ENCODE peak calls at places on chromosomes 12 and 14, in nine cellular contexts. V is neuronal stem cell, Q is BJ, M is choroid plexus epithelial cell, R is PC-9, T is uterus, U is AG10803, G is heart left ventricle, H is psoas muscle. L is an unnamed sample.

GRCh38 chr12:23756416-23756815 is 193.1 kb downstream of the SOX5 start:
- DNase-seq in U (no peak), V (no peak), G (no peak), Q (no peak), R (no peak), M (no peak), H (no peak), T (no peak), L (no peak)

GRCh38 chr14:96978525-96979272 is 181.5 kb downstream of the VRK1 start:
- DNase-seq in T (no peak), G (no peak), Q (no peak), U (no peak), V (no peak), R (no peak), M (no peak), H (no peak), L (no peak)

GRCh38 chr14:75877292-75877691 is 104.5 kb downstream of the TGFB3 start:
- DNase-seq in R (no peak), V (no peak), G (peak; percentile 47), T (no peak), M (peak; percentile 96), Q (no peak), H (no peak), U (peak; percentile 86), L (peak; percentile 84)

GRCh38 chr12:118055144-118055557 is 5.8 kb downstream of the WSB2 start:
- DNase-seq in H (peak; percentile 54), Q (no peak), R (peak; percentile 23), V (no peak), M (peak; percentile 50), T (peak; percentile 23), G (no peak), U (no peak), L (no peak)

GRCh38 chr12:5305425-5305824 is 126.5 kb upstream of the NTF3 start:
- DNase-seq in G (no peak), H (no peak), Q (no peak), U (no peak), V (no peak), T (no peak), R (no peak), M (no peak), L (no peak)

GRCh38 chr14:68278568-68279436 is 459.2 kb downstream of the RAD51B start:
- DNase-seq in T (no peak), Q (peak; percentile 38), G (no peak), R (peak; percentile 15), H (no peak), M (peak; percentile 61), U (peak; percentile 86), V (no peak), L (no peak)

GRCh38 chr14:66477567-66477966 is 8.6 kb upstream of the CCDC196 start:
- DNase-seq in U (no peak), G (no peak), M (no peak), T (no peak), Q (no peak), H (no peak), V (no peak), R (no peak), L (no peak)

GRCh38 chr12:12683725-12684124 is 12.3 kb downstream of the GPR19 start:
- DNase-seq in V (no peak), H (no peak), R (no peak), U (no peak), G (no peak), M (no peak), Q (no peak), T (no peak), L (no peak)

GRCh38 chr12:121989266-121989950 is 32.3 kb upstream of the BCL7A start:
- DNase-seq in Q (no peak), G (no peak), M (no peak), V (no peak), H (no peak), R (no peak), U (no peak), T (no peak), L (no peak)

GRCh38 chr14:55938249-55938791 is 179.9 kb upstream of the PELI2 start:
- DNase-seq in T (no peak), V (no peak), M (no peak), R (no peak), Q (no peak), H (no peak), G (peak; percentile 54), U (peak; percentile 63), L (peak; percentile 14)

GRCh38 chr12:25041006-25041741 is 92.3 kb upstream of the BCAT1 start:
- DNase-seq in G (no peak), M (peak; percentile 10), Q (no peak), T (no peak), V (no peak), R (no peak), U (no peak), H (no peak), L (no peak)

GRCh38 chr14:66496911-66497310 is 10.7 kb downstream of the CCDC196 start:
- DNase-seq in V (no peak), U (no peak), T (no peak), Q (no peak), H (no peak), R (no peak), M (no peak), G (no peak), L (no peak)

GRCh38 chr12:83097656-83098055 is 410.9 kb downstream of the TMTC2 start:
- DNase-seq in H (no peak), G (no peak), Q (no peak), V (no peak), M (no peak), U (no peak), R (no peak), T (no peak), L (no peak)

GRCh38 chr12:107917912-107918800 is 143.7 kb downstream of the ASCL4 start:
- DNase-seq in U (peak; percentile 3), G (no peak), Q (no peak), R (no peak), T (no peak), V (peak; percentile 23), M (peak; percentile 54), H (no peak), L (no peak)

GRCh38 chr12:123067654-123068053 is 83.2 kb downstream of the PITPNM2 start:
- DNase-seq in H (peak; percentile 54), Q (no peak), M (peak; percentile 51), T (no peak), G (no peak), U (no peak), R (no peak), V (no peak), L (no peak)

DNA sequence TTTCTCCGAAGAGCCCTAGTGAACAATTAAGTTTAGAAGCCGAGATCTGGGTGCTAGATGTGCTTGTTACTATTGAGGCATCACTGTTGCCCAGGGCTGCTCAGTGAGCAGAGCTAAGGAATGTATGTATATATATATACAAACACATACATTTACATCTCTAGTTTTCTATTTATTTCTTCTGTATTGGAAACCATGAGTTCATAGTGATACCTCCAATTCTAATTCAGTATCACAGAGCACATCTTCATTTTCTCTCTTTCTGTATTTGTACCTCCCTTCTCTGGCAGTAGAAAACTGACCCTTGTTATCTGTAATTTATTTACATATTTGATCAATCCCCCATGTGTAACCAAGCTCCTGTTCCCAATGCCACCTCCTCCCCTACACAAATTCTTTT is 40.7 kb upstream of the FUT8 start:
- DNase-seq in U (no peak), T (no peak), V (no peak), Q (no peak), H (no peak), R (no peak), M (no peak), G (no peak), L (no peak)
- H3K4me3 ChIP-seq in U (no peak overlapping the region), T (no peak overlapping the region), V (no peak overlapping the region), Q (no peak overlapping the region), H (no peak overlapping the region), R (no peak overlapping the region), M (no peak overlapping the region), G (no peak overlapping the region), L (no peak overlapping the region)

DNA sequence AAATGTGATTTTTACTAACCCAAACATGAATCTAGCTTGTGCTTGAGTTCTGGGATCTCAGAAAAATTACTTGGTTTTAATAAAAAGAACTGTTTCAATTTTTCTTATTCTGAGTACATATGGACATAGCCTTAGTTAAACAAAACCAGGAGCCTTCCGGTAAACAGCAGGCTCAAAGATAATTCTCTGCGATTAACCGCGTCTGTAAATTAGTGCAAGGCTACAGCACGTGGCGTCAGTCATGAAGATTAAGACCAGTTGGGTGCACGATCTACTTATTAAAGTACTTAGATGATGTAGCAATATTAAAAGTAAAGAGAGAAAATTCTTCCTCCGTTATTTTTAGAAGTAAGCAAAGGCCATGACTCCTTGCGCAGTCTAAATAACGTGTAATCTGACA is 707 bp downstream of the KCNJ8 start:
- DNase-seq in U (no peak), T (no peak), V (no peak), H (no peak), G (no peak), Q (no peak), M (peak; percentile 10), R (no peak), L (no peak)
- H3K4me3 ChIP-seq in U (peak overlapping the region; percentile 60), T (peak overlapping the region; percentile 54), V (peak overlapping the region; percentile 54), H (peak overlapping the region; percentile 71), G (peak overlapping the region; percentile 78), Q (peak overlapping the region; percentile 60), M (peak overlapping the region; percentile 62), R (no peak overlapping the region), L (no peak overlapping the region)

DNA sequence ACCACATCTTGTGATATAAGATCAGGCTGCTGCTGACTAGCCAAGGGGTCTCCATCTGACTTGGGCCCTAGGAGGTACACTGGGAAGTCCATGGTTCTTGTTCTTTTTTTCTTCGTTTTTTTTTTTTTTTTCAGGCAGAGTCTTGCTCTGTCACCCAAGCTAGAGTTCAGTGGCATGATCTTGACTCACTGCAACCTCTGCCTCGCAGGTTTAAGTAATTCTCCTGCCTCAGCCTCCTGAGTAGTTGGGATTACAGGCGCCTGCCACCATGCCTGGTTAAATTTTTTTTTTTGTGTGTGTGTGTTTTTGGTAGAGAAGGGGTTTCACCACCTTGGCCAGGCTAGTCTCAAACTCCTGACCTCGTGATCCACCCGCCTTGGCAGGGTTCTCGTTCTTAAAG is 178.2 kb downstream of the RMST start:
- DNase-seq in H (no peak), G (no peak), Q (no peak), M (no peak), R (no peak), T (no peak), U (no peak), V (no peak), L (no peak)
- H3K4me3 ChIP-seq in H (no peak overlapping the region), G (no peak overlapping the region), Q (no peak overlapping the region), M (no peak overlapping the region), R (no peak overlapping the region), T (no peak overlapping the region), U (no peak overlapping the region), V (no peak overlapping the region), L (no peak overlapping the region)

DNA sequence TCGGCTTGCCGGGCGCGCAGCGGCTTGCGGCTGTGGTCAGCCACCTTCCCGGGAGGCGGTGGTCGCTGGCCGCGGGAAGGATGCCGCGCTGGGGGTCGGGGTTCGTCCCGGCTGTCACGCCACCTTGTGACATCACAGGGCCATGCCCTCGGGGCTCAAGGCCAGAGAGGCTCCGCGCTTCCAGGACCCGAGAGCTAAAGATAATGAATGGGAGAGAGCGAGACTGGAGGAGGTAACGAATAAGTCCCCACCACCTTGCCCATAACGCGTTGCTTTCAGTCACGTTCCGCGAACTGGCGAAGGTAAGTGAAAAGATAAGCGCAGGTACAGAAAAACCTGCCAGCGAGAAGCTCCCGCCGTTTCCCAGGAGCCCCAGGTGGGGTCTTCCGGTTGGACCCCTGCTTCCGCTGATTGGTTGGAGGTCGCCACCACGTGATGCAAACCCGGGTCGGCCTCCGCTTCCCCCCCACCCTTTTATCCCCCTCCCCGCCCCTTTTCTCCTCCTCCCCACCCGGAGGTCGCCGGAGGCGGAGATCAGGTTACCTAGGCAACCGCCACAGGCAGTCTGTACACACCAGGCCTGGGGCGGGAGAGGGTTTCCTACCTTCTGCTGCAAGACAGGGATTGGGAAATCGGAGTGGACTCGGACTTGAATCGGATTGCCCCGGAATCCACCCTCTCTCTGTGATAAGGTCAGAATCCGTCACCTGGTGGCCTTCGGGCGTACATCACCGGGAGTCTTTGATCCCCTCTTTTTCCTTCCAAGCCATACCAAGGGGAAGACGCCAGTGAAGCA is at the start of gene LRRC9:
- DNase-seq in R (no peak), V (peak; percentile 87), T (peak; percentile 18), Q (no peak), G (no peak), H (peak; percentile 9), U (no peak), M (peak; percentile 55), L (no peak)
- H3K4me3 ChIP-seq in R (no peak within 1 kb of the TSS), V (peak within 1 kb of the TSS; percentile 79), T (peak within 1 kb of the TSS; percentile 33), Q (peak within 1 kb of the TSS; percentile 16), G (peak within 1 kb of the TSS; percentile 50), H (peak within 1 kb of the TSS; percentile 65), U (peak within 1 kb of the TSS; percentile 40), M (peak within 1 kb of the TSS; percentile 56), L (peak within 1 kb of the TSS; percentile 16)